ENCODE peak calls at places on chromosomes 5 and 9, in six cellular contexts. O is H9, Q is PC-3, B is HepG2, I is GM12878, P is endothelial cell of umbilical vein. R is an unnamed sample.

GRCh38 chr5:153504726-153505125 is 14.3 kb downstream of the GRIA1 start:
- DNase-seq in O (no peak), Q (no peak), B (no peak), I (no peak), P (no peak), R (no peak)

GRCh38 chr5:126683912-126684311 is 83.2 kb downstream of the PHAX start:
- DNase-seq in O (no peak), Q (no peak), B (no peak), I (no peak), P (no peak), R (no peak)

GRCh38 chr5:42894057-42894456 is 82.4 kb upstream of the SELENOP start:
- DNase-seq in O (peak), Q (no peak), B (no peak), I (no peak), P (no peak), R (no peak)

GRCh38 chr5:61123145-61123544 is 39.1 kb downstream of the SMIM15 start:
- DNase-seq in O (no peak), Q (peak), B (peak), I (no peak), P (no peak), R (no peak)

GRCh38 chr5:142540774-142541466 is 145.0 kb downstream of the FGF1 start:
- DNase-seq in O (no peak), Q (no peak), B (no peak), I (no peak), P (no peak), R (peak)

GRCh38 chr5:177429248-177430045 is 3.0 kb downstream of the GRK6 start:
- DNase-seq in O (no peak), Q (no peak), B (no peak), I (peak), P (no peak), R (no peak)

GRCh38 chr5:88829773-88830172 is 53.2 kb downstream of the MEF2C start:
- DNase-seq in O (no peak), Q (no peak), B (no peak), I (no peak), P (peak), R (no peak)

GRCh38 chr5:153988510-153988909 is 50.2 kb downstream of the FAM114A2 start:
- DNase-seq in O (no peak), Q (no peak), B (no peak), I (no peak), P (no peak), R (no peak)

GRCh38 chr9:118929317-118929716 is 439.9 kb downstream of the BRINP1 start:
- DNase-seq in O (no peak), Q (no peak), B (no peak), I (no peak), P (no peak), R (peak)

GRCh38 chr5:3522491-3522890 is 73.1 kb upstream of the IRX1 start:
- DNase-seq in O (no peak), Q (no peak), B (no peak), I (no peak), P (no peak), R (no peak)

GRCh38 chr5:44454002-44454401 is 64.8 kb upstream of the FGF10 start:
- DNase-seq in O (peak), Q (no peak), B (no peak), I (no peak), P (no peak), R (no peak)

GRCh38 chr5:128498844-128499455 is 39.1 kb downstream of the FBN2 start:
- DNase-seq in O (no peak), Q (peak), B (no peak), I (no peak), P (peak), R (peak)

GRCh38 chr5:181223041-181223728 is at the start of gene TRIM41:
- DNase-seq in O (peak), Q (peak), B (peak), I (peak), P (peak), R (peak)

GRCh38 chr9:72728031-72728770 is 206.8 kb downstream of the TMC1 start:
- DNase-seq in O (no peak), Q (no peak), B (no peak), I (no peak), P (no peak), R (no peak)

GRCh38 chr5:7745882-7746735 is 104.8 kb downstream of the CFAP90 start:
- DNase-seq in O (peak), Q (peak), B (peak), I (no peak), P (peak), R (peak)

GRCh38 chr5:96687812-96688453 is 25.8 kb downstream of the CAST start:
- DNase-seq in O (no peak), Q (peak), B (peak), I (no peak), P (peak), R (peak)

GRCh38 chr9:21605489-21605931 is 123.4 kb upstream of the IFNE start:
- DNase-seq in O (no peak), Q (peak), B (no peak), I (no peak), P (peak), R (peak)

GRCh38 chr5:143213231-143213850 is 190.1 kb downstream of the NR3C1 start:
- DNase-seq in O (no peak), Q (no peak), B (no peak), I (no peak), P (no peak), R (peak)

GRCh38 chr9:5315187-5315923 is 10.8 kb upstream of the RLN2 start:
- DNase-seq in O (no peak), Q (no peak), B (no peak), I (no peak), P (no peak), R (no peak)

GRCh38 chr5:56337715-56338319 is 104.7 kb upstream of the ANKRD55 start:
- DNase-seq in O (no peak), Q (no peak), B (no peak), I (no peak), P (peak), R (peak)

GRCh38 chr9:136328622-136329041 is 1.3 kb downstream of the GPSM1 start:
- DNase-seq in O (no peak), Q (no peak), B (no peak), I (no peak), P (peak), R (peak)

GRCh38 chr5:175617447-175617846 is 40.4 kb upstream of the HRH2 start:
- DNase-seq in O (peak), Q (no peak), B (no peak), I (no peak), P (no peak), R (no peak)

GRCh38 chr9:69340631-69341030 is 15.6 kb downstream of the ENTREP1 start:
- DNase-seq in O (no peak), Q (no peak), B (no peak), I (no peak), P (no peak), R (no peak)

GRCh38 chr5:1190296-1190695 is 11.1 kb upstream of the SLC6A19 start:
- DNase-seq in O (no peak), Q (no peak), B (no peak), I (no peak), P (no peak), R (no peak)

GRCh38 chr5:160655717-160656116 is 196.3 kb downstream of the ATP10B start:
- DNase-seq in O (no peak), Q (no peak), B (no peak), I (no peak), P (no peak), R (no peak)

GRCh38 chr9:92292338-92293074 is 991 bp downstream of the IARS1 start:
- DNase-seq in O (no peak), Q (peak), B (peak), I (no peak), P (no peak), R (no peak)

GRCh38 chr9:111427186-111427585 is 57.0 kb downstream of the ECPAS start:
- DNase-seq in O (no peak), Q (peak), B (no peak), I (no peak), P (peak), R (peak)

GRCh38 chr5:34684281-34684979 is 28.3 kb downstream of the RAI14 start:
- DNase-seq in O (no peak), Q (peak), B (peak), I (no peak), P (peak), R (peak)

GRCh38 chr9:96604005-96604320 is 15.7 kb downstream of the CDC14B start:
- DNase-seq in O (no peak), Q (no peak), B (no peak), I (no peak), P (no peak), R (peak)

GRCh38 chr9:76445976-76446375 is 13.0 kb upstream of the GCNT1 start:
- DNase-seq in O (no peak), Q (no peak), B (no peak), I (no peak), P (no peak), R (no peak)

GRCh38 chr9:98146101-98146991 is 27.3 kb upstream of the TRIM14 start:
- DNase-seq in O (no peak), Q (peak), B (peak), I (peak), P (no peak), R (no peak)

GRCh38 chr9:131732061-131732526 is 7.8 kb downstream of the RAPGEF1 start:
- DNase-seq in O (no peak), Q (peak), B (peak), I (no peak), P (peak), R (peak)

GRCh38 chr5:79974896-79975295 is 16.2 kb downstream of the MTX3 start:
- DNase-seq in O (no peak), Q (peak), B (no peak), I (no peak), P (no peak), R (peak)

GRCh38 chr5:154765396-154765925 is 10.3 kb downstream of the LARP1 start:
- DNase-seq in O (no peak), Q (no peak), B (no peak), I (no peak), P (no peak), R (no peak)

GRCh38 chr9:120348951-120349429 is 231.0 kb downstream of the CDK5RAP2 start:
- DNase-seq in O (peak), Q (peak), B (peak), I (no peak), P (peak), R (peak)

GRCh38 chr5:82119889-82120288 is 148.1 kb downstream of the ATG10 start:
- DNase-seq in O (no peak), Q (no peak), B (no peak), I (no peak), P (no peak), R (no peak)

GRCh38 chr5:149015126-149015525 is 47.7 kb downstream of the SH3TC2 start:
- DNase-seq in O (no peak), Q (no peak), B (no peak), I (no peak), P (no peak), R (no peak)

GRCh38 chr5:168174376-168174775 is 117.1 kb upstream of the WWC1 start:
- DNase-seq in O (no peak), Q (no peak), B (no peak), I (peak), P (no peak), R (peak)

GRCh38 chr9:36029765-36030528 is 6.8 kb upstream of the RECK start:
- DNase-seq in O (no peak), Q (peak), B (no peak), I (no peak), P (no peak), R (peak)

GRCh38 chr9:36031774-36032565 is 4.7 kb upstream of the RECK start:
- DNase-seq in O (no peak), Q (no peak), B (no peak), I (no peak), P (no peak), R (no peak)

GRCh38 chr9:36025751-36026150 is 11.0 kb upstream of the RECK start:
- DNase-seq in O (no peak), Q (no peak), B (no peak), I (no peak), P (no peak), R (no peak)

GRCh38 chr9:36030871-36031270 is 5.8 kb upstream of the RECK start:
- DNase-seq in O (no peak), Q (no peak), B (no peak), I (no peak), P (no peak), R (no peak)

DNA sequence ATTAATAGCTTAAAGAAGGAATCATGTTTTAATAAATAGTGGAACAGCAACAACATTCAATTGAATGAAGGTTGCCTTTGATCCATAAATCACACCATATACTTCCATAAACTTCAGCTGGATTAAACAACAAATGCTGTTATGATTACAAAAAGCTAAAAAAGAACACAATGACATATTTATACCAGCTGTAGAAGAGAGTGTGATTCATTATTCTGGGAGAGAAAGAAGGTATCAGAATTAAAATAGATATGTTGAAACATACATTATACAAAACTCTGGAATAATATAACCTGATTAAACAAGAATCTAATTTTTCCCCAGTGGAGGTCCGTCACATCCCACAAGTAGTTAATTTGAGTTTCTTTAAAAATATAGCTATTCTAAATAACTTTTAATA is 7.5 kb upstream of the RECK start:
- DNase-seq in O (no peak), Q (no peak), B (no peak), I (no peak), P (no peak), R (no peak)
- H3K4me2 ChIP-seq in O (no peak), Q (peak), B (no peak), I (no peak), P (no peak), R (peak)

GRCh38 chr9:129319938-129320481 is 141.9 kb upstream of the IER5L start:
- DNase-seq in O (peak), Q (no peak), B (no peak), I (no peak), P (no peak), R (no peak)
- H3K9ac ChIP-seq in O (no peak), Q (no peak), B (peak), I (peak), P (no peak), R (peak)

GRCh38 chr5:107812570-107813141 is 141.9 kb upstream of the EFNA5 start:
- DNase-seq in O (no peak), Q (peak), B (no peak), I (peak), P (no peak), R (peak)
- H3K4me2 ChIP-seq in O (no peak), Q (no peak), B (no peak), I (peak), P (no peak), R (peak)

GRCh38 chr9:106897223-106897622 is 34.3 kb downstream of the ZNF462 start:
- DNase-seq in O (no peak), Q (no peak), B (no peak), I (no peak), P (no peak), R (peak)

GRCh38 chr9:106892632-106893031 is 29.7 kb downstream of the ZNF462 start:
- DNase-seq in O (peak), Q (peak), B (peak), I (no peak), P (peak), R (peak)

GRCh38 chr9:106897681-106898080 is 34.7 kb downstream of the ZNF462 start:
- DNase-seq in O (no peak), Q (no peak), B (no peak), I (no peak), P (no peak), R (no peak)

GRCh38 chr9:106893088-106893487 is 30.1 kb downstream of the ZNF462 start:
- DNase-seq in O (no peak), Q (peak), B (no peak), I (no peak), P (peak), R (peak)

GRCh38 chr9:106896695-106897094 is 33.7 kb downstream of the ZNF462 start:
- DNase-seq in O (no peak), Q (no peak), B (no peak), I (no peak), P (no peak), R (no peak)
- H3K9ac ChIP-seq in O (no peak), Q (no peak), B (no peak), I (no peak), P (no peak), R (no peak)

DNA sequence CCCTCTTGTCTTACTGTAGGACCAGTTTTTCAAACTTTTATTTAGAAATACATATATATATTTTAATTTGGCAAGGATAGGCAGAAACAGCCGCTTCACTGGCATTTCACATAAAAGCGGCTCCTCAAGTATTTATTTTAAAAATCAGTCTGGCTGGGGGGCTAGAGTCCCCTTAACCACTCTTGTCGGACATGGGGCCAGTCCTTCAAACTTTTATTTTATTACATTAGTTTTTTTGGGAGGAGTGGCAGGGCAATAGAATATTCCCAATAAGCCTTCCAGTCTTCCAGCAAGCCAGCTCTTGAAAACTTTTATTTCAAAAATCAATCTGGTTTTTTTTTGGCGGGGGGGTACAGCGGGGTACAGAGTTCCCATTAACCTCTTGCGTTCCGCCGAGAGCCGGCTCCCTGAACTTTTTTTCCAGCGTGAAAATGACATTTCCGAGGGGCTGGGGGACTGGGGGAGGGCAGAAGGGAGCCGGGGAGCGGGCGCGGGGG is 641 bp upstream of the ZNF618 start:
- DNase-seq in O (no peak), Q (peak), B (no peak), I (no peak), P (no peak), R (no peak)
- H3K4me2 ChIP-seq in O (peak), Q (peak), B (no peak), I (no peak), P (peak), R (peak)

GRCh38 chr9:99185904-99186303 is 35.8 kb downstream of the ALG2 start:
- DNase-seq in O (no peak), Q (no peak), B (no peak), I (no peak), P (no peak), R (no peak)
- H3K9ac ChIP-seq in O (no peak), Q (no peak), B (no peak), I (no peak), P (no peak), R (no peak)

DNA sequence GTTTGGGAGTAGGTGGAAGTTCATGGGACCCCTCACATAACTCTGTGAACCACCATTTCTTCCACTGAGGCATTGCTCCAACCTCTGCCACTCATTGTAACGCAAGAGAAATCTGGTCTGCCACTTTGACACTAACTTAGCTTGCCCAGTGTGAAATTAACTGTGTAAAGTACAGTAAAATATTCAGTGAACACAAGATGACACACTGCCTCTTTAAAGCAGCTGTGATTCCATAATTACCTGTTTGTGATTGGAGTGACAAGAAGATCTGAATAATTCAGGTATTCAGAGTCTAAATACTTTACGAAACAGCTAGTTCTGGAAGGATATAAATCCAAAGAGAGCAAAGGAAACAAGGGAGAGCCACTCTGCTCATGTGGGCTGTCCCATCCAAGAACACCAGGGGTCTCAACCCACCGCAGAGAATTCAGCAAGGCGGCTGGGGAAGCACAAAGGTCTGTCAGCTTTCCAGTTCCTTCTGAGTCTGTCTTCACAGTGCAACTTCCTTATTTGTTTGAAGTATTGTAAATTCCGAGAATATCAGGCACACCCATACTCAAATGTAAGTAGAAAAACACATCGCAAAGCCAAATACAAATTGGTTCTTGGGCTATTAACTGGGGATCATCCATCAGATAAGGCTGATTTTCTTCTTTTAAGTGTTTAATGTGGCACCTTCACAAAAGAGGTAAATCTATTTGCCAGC is 86.9 kb downstream of the GNAQ start:
- DNase-seq in O (no peak), Q (no peak), B (no peak), I (no peak), P (peak), R (no peak)
- H3K4me2 ChIP-seq in O (no peak), Q (no peak), B (no peak), I (no peak), P (no peak), R (no peak)

DNA sequence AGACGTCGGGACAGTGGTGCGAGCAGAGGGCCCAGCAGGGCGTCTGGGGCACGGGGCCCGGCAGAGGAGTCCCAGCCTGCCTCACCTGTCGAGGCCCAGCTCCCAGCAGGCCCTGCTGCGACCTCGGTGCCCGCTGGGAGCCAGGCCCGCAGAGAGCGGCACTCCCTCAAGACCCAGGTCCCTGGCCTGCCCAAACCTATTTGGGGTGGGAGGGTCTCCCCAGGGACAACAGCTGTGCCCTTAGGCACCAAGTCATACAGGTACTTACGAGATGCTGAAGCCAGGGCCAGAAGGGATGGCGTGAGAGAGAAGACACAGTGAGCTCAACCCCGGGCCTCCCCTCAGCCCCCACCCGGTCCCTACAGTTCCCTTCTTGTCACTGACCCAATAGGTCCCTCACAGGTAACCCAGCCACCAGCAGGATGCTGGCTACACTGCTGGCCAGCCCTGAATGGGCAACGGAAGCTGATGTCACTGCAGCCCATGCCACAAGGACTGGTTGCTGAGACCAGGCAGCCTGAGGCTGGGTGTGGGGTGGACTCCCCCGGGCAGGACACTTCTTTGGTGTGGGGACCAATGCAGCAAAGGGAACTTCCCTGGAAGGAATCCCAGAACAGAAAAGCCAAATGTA is 3.7 kb downstream of the NSMF start:
- DNase-seq in O (no peak), Q (no peak), B (no peak), I (no peak), P (no peak), R (no peak)
- H3K9ac ChIP-seq in O (no peak), Q (no peak), B (peak), I (no peak), P (no peak), R (no peak)